ENCODE peak calls at places on chromosomes 4 and X, in seven cellular contexts. S is caudate nucleus; P is tibial nerve; A is glomerular endothelial cell; L is NCI-H69; J is LHCN-M2; D is stimulated activated naive B cell treated with anti-CD40 and anti-IgM and Interleukin-4, amounts not matched to agents 10 μg/mL and 1 μg/mL and 100 μg/mL, for 72 hours. Y is an unnamed sample.

GRCh38 chr4:149426461-149426860 is 389.2 kb downstream of the IQCM start:
- DNase-seq in S (no peak), P (no peak), A (no peak), L (no peak), J (no peak), D (no peak), Y (no peak)

GRCh38 chr4:183935355-183936005 is 30.4 kb downstream of the STOX2 start:
- DNase-seq in S (no peak), P (no peak), A (no peak), L (no peak), J (no peak), D (no peak), Y (no peak)

GRCh38 chr4:55216871-55217635 is 91.7 kb upstream of the KDR start:
- DNase-seq in S (no peak), P (no peak), A (no peak), L (no peak), J (peak; percentile 70), D (no peak), Y (no peak)

GRCh38 chrX:75337525-75337924 is 63.6 kb downstream of the UPRT start:
- DNase-seq in S (no peak), P (no peak), A (no peak), L (no peak), J (peak; percentile 1), D (no peak), Y (no peak)

GRCh38 chrX:154821523-154821922 is 12.9 kb downstream of the SMIM9 start:
- DNase-seq in S (no peak), P (no peak), A (no peak), L (no peak), J (no peak), D (no peak), Y (no peak)

GRCh38 chr4:80484707-80485106 is 149.2 kb downstream of the CFAP299 start:
- DNase-seq in S (no peak), P (no peak), A (no peak), L (no peak), J (no peak), D (no peak), Y (no peak)

GRCh38 chr4:98501383-98501782 is 157.0 kb downstream of the TSPAN5 start:
- DNase-seq in S (no peak), P (no peak), A (no peak), L (no peak), J (peak; percentile 39), D (no peak), Y (no peak)

GRCh38 chr4:153222790-153223417 is 18.7 kb downstream of the TRIM2 start:
- DNase-seq in S (peak; percentile 23), P (peak; percentile 21), A (no peak), L (peak; percentile 71), J (peak; percentile 25), D (peak; percentile 58), Y (peak; percentile 60)

GRCh38 chr4:54015421-54016065 is 48.9 kb downstream of the CHIC2 start:
- DNase-seq in S (no peak), P (no peak), A (no peak), L (peak; percentile 73), J (no peak), D (no peak), Y (no peak)

GRCh38 chr4:67939195-67939594 is 24.1 kb downstream of the TMPRSS11A start:
- DNase-seq in S (no peak), P (no peak), A (no peak), L (no peak), J (no peak), D (no peak), Y (no peak)

GRCh38 chrX:129961180-129962083 is 21.0 kb upstream of the BCORL1 start:
- DNase-seq in S (no peak), P (no peak), A (no peak), L (peak; percentile 84), J (no peak), D (peak; percentile 64), Y (peak; percentile 70)

GRCh38 chr4:34293459-34293858 is 1950.9 kb downstream of the ARAP2 start:
- DNase-seq in S (no peak), P (no peak), A (no peak), L (peak; percentile 38), J (peak; percentile 18), D (no peak), Y (no peak)

GRCh38 chrX:24156177-24156576 is 6.6 kb downstream of the ZFX start:
- DNase-seq in S (no peak), P (no peak), A (no peak), L (no peak), J (no peak), D (no peak), Y (no peak)

GRCh38 chr4:150209140-150209829 is 131.0 kb downstream of the DCLK2 start:
- DNase-seq in S (no peak), P (peak; percentile 41), A (peak; percentile 54), L (peak; percentile 60), J (peak; percentile 63), D (peak; percentile 32), Y (no peak)

GRCh38 chrX:45709381-45709780 is 508.7 kb upstream of the DIPK2B start:
- DNase-seq in S (no peak), P (no peak), A (no peak), L (no peak), J (peak; percentile 86), D (no peak), Y (no peak)

GRCh38 chr4:102787096-102787867 is 26.5 kb upstream of the MANBA start:
- DNase-seq in S (no peak), P (no peak), A (no peak), L (peak; percentile 1), J (peak; percentile 69), D (no peak), Y (no peak)

GRCh38 chr4:68591204-68591603 is 15.1 kb upstream of the UGT2B17 start:
- DNase-seq in S (no peak), P (no peak), A (no peak), L (no peak), J (peak; percentile 31), D (no peak), Y (no peak)

GRCh38 chrX:119168104-119168503 is 40.5 kb upstream of the KIAA1210 start:
- DNase-seq in S (no peak), P (no peak), A (no peak), L (no peak), J (no peak), D (no peak), Y (no peak)

GRCh38 chr4:24853142-24853541 is 57.8 kb downstream of the SOD3 start:
- DNase-seq in S (no peak), P (no peak), A (no peak), L (no peak), J (no peak), D (no peak), Y (no peak)

GRCh38 chr4:10085386-10085785 is 31.2 kb downstream of the WDR1 start:
- DNase-seq in S (no peak), P (no peak), A (no peak), L (no peak), J (no peak), D (no peak), Y (peak; percentile 27)

GRCh38 chr4:165787516-165788274 is 85.3 kb upstream of the TLL1 start:
- DNase-seq in S (no peak), P (no peak), A (no peak), L (peak; percentile 72), J (no peak), D (no peak), Y (no peak)

GRCh38 chrX:22135994-22136684 is 104.0 kb downstream of the PHEX start:
- DNase-seq in S (no peak), P (no peak), A (peak; percentile 34), L (peak; percentile 70), J (peak; percentile 81), D (no peak), Y (peak; percentile 38)

GRCh38 chrX:3345281-3346081 is 971 bp downstream of the MXRA5 start:
- DNase-seq in S (no peak), P (no peak), A (no peak), L (no peak), J (peak; percentile 8), D (no peak), Y (peak; percentile 49)

GRCh38 chrX:40550069-40550468 is 30.7 kb upstream of the ATP6AP2 start:
- DNase-seq in S (no peak), P (no peak), A (no peak), L (peak; percentile 92), J (no peak), D (no peak), Y (no peak)

GRCh38 chr4:111937368-111937767 is 207.9 kb upstream of the FAM241A start:
- DNase-seq in S (no peak), P (no peak), A (no peak), L (peak; percentile 68), J (peak; percentile 39), D (no peak), Y (no peak)

GRCh38 chrX:84729809-84730208 is 227.6 kb upstream of the HDX start:
- DNase-seq in S (no peak), P (no peak), A (no peak), L (peak; percentile 60), J (peak; percentile 34), D (peak; percentile 11), Y (no peak)

GRCh38 chr4:114494257-114494803 is 104.3 kb upstream of the UGT8 start:
- DNase-seq in S (no peak), P (no peak), A (no peak), L (peak; percentile 13), J (no peak), D (no peak), Y (no peak)

GRCh38 chr4:155037031-155037430 is 171.4 kb upstream of the NPY2R start:
- DNase-seq in S (no peak), P (no peak), A (no peak), L (no peak), J (no peak), D (no peak), Y (no peak)

GRCh38 chr4:17490575-17491059 is 21.3 kb downstream of the QDPR start:
- DNase-seq in S (no peak), P (no peak), A (no peak), L (peak; percentile 10), J (no peak), D (no peak), Y (no peak)

Y was measured in breast epithelium.